ENCODE peak calls at places on chromosomes 2 and 18, in ten cellular contexts. O is amygdala; Q is neuronal stem cell; E is astrocyte of the cerebellum; T is EL; I is WERI-Rb-1; L is SJSA1; K is adrenal gland; G is CD8-positive, alpha-beta memory T cell; H is GM06990. C is an unnamed sample.
A peak's percentile ranks its signal among the peaks of the same experiment; 100 is the strongest.

GRCh38 chr2:233275223-233275622 is 23.8 kb downstream of the ATG16L1 start:
- DNase-seq in O (no peak), Q (no peak), E (no peak), T (no peak), I (no peak), L (no peak), K (no peak), G (no peak), H (no peak), C (no peak)

GRCh38 chr2:21276163-21276562 is 152.4 kb downstream of the TDRD15 start:
- DNase-seq in O (no peak), Q (no peak), E (no peak), T (no peak), I (no peak), L (no peak), K (no peak), G (no peak), H (no peak), C (no peak)

GRCh38 chr2:19933351-19933981 is 31.7 kb upstream of the TTC32 start:
- DNase-seq in O (no peak), Q (no peak), E (peak; percentile 49), T (peak; percentile 73), I (no peak), L (no peak), K (no peak), G (no peak), H (no peak), C (no peak)

GRCh38 chr18:39841133-39842041 is 2113.6 kb upstream of the PIK3C3 start:
- DNase-seq in O (peak; percentile 57), Q (peak; percentile 71), E (peak; percentile 55), T (peak; percentile 63), I (peak; percentile 89), L (no peak), K (peak; percentile 22), G (no peak), H (no peak), C (peak; percentile 5)

GRCh38 chr2:189287982-189288494 is 108.5 kb upstream of the COL5A2 start:
- DNase-seq in O (no peak), Q (peak; percentile 56), E (peak; percentile 83), T (peak; percentile 85), I (no peak), L (no peak), K (no peak), G (peak; percentile 18), H (peak; percentile 5), C (no peak)

GRCh38 chr2:71243548-71244301 is 16.8 kb upstream of the PAIP2B start:
- DNase-seq in O (peak; percentile 23), Q (no peak), E (no peak), T (no peak), I (no peak), L (no peak), K (no peak), G (no peak), H (no peak), C (no peak)

GRCh38 chr2:130336877-130337734 is 5.6 kb upstream of the IMP4 start:
- DNase-seq in O (peak; percentile 55), Q (peak; percentile 95), E (peak; percentile 47), T (peak; percentile 84), I (peak; percentile 90), L (peak; percentile 33), K (peak; percentile 79), G (peak; percentile 26), H (peak; percentile 72), C (peak; percentile 47)

GRCh38 chr2:176088048-176088936 is 4.2 kb upstream of the HOXD13 start:
- DNase-seq in O (peak; percentile 4), Q (no peak), E (peak; percentile 13), T (peak; percentile 59), I (peak; percentile 65), L (peak; percentile 61), K (peak; percentile 33), G (no peak), H (no peak), C (no peak)

GRCh38 chr2:207734264-207734635 is 22.8 kb downstream of the CCNYL1 start:
- DNase-seq in O (no peak), Q (no peak), E (peak; percentile 28), T (peak; percentile 10), I (no peak), L (no peak), K (no peak), G (no peak), H (no peak), C (no peak)

GRCh38 chr2:85804026-85804425 is 50.2 kb downstream of the ATOH8 start:
- DNase-seq in O (no peak), Q (no peak), E (no peak), T (no peak), I (peak; percentile 1), L (no peak), K (no peak), G (no peak), H (no peak), C (no peak)

GRCh38 chr2:172693529-172694185 is 42.0 kb upstream of the RAPGEF4 start:
- DNase-seq in O (no peak), Q (no peak), E (no peak), T (peak; percentile 25), I (no peak), L (no peak), K (no peak), G (no peak), H (no peak), C (no peak)

GRCh38 chr2:108536911-108537310 is 2.6 kb downstream of the LIMS1 start:
- DNase-seq in O (no peak), Q (no peak), E (no peak), T (no peak), I (no peak), L (no peak), K (no peak), G (no peak), H (no peak), C (no peak)

GRCh38 chr18:12282436-12283039 is 25.5 kb upstream of the TUBB6 start:
- DNase-seq in O (no peak), Q (no peak), E (peak; percentile 27), T (peak; percentile 96), I (no peak), L (peak; percentile 81), K (no peak), G (no peak), H (no peak), C (no peak)

GRCh38 chr2:108909275-108909823 is 79.7 kb downstream of the EDAR start:
- DNase-seq in O (no peak), Q (no peak), E (no peak), T (no peak), I (no peak), L (no peak), K (no peak), G (no peak), H (no peak), C (no peak)

GRCh38 chr2:71453404-71454220 is at the start of gene DYSF:
- DNase-seq in O (no peak), Q (peak; percentile 59), E (no peak), T (peak; percentile 50), I (no peak), L (no peak), K (no peak), G (no peak), H (no peak), C (no peak)

GRCh38 chr2:208565690-208566421 is 159.3 kb downstream of the PTH2R start:
- DNase-seq in O (no peak), Q (no peak), E (no peak), T (no peak), I (no peak), L (no peak), K (no peak), G (no peak), H (no peak), C (no peak)

GRCh38 chr18:58780045-58780444 is 84.6 kb upstream of the ZNF532 start:
- DNase-seq in O (no peak), Q (no peak), E (no peak), T (no peak), I (no peak), L (no peak), K (no peak), G (no peak), H (no peak), C (no peak)

GRCh38 chr2:28292491-28292890 is 100.2 kb upstream of the FOSL2 start:
- DNase-seq in O (no peak), Q (no peak), E (no peak), T (peak; percentile 63), I (no peak), L (no peak), K (no peak), G (no peak), H (no peak), C (no peak)

GRCh38 chr18:55585586-55586521 is 2.1 kb downstream of the TCF4 start:
- DNase-seq in O (peak; percentile 4), Q (no peak), E (no peak), T (peak; percentile 41), I (no peak), L (no peak), K (no peak), G (no peak), H (no peak), C (no peak)

GRCh38 chr2:231411237-231411636 is 15.7 kb downstream of the B3GNT7 start:
- DNase-seq in O (no peak), Q (no peak), E (no peak), T (no peak), I (no peak), L (no peak), K (no peak), G (no peak), H (no peak), C (no peak)

GRCh38 chr2:212595036-212595654 is 56.5 kb upstream of the ERBB4 start:
- DNase-seq in O (no peak), Q (no peak), E (peak; percentile 13), T (peak; percentile 37), I (no peak), L (no peak), K (no peak), G (no peak), H (peak; percentile 8), C (no peak)

GRCh38 chr2:12856934-12857660 is 140.4 kb downstream of the TRIB2 start:
- DNase-seq in O (no peak), Q (no peak), E (peak; percentile 74), T (peak; percentile 86), I (no peak), L (no peak), K (no peak), G (peak; percentile 72), H (peak; percentile 13), C (no peak)

GRCh38 chr2:186772579-186772978 is 76.4 kb downstream of the ZSWIM2 start:
- DNase-seq in O (no peak), Q (no peak), E (no peak), T (no peak), I (no peak), L (no peak), K (no peak), G (no peak), H (no peak), C (no peak)

GRCh38 chr2:176098366-176099158 is 1.0 kb upstream of the HOXD12 start:
- DNase-seq in O (no peak), Q (no peak), E (no peak), T (peak; percentile 34), I (no peak), L (peak; percentile 64), K (no peak), G (no peak), H (no peak), C (no peak)

GRCh38 chr2:199484927-199485326 is 27.2 kb upstream of the SATB2 start:
- DNase-seq in O (no peak), Q (no peak), E (no peak), T (peak; percentile 23), I (peak; percentile 50), L (no peak), K (no peak), G (no peak), H (no peak), C (no peak)

GRCh38 chr2:217471329-217471728 is 531.5 kb downstream of the TNS1 start:
- DNase-seq in O (no peak), Q (no peak), E (no peak), T (peak; percentile 76), I (no peak), L (no peak), K (no peak), G (no peak), H (no peak), C (no peak)

GRCh38 chr2:3044587-3045317 is 332.9 kb downstream of the EIPR1 start:
- DNase-seq in O (no peak), Q (no peak), E (no peak), T (no peak), I (no peak), L (no peak), K (no peak), G (no peak), H (no peak), C (no peak)

GRCh38 chr2:45675130-45675812 is 23.8 kb downstream of the PRKCE start:
- DNase-seq in O (no peak), Q (no peak), E (no peak), T (no peak), I (no peak), L (no peak), K (peak; percentile 57), G (no peak), H (no peak), C (no peak)